ENCODE peak calls at places on chromosomes 7 and 10, in five cellular contexts. W is cardiac fibroblast, B is BJ, R is neuronal stem cell, D is bronchial epithelial cell. Y is an unnamed sample.

GRCh38 chr7:47649901-47650300 is 68.0 kb upstream of the TNS3 start:
- DNase-seq in W (no peak), B (no peak), R (no peak), D (no peak), Y (no peak)

GRCh38 chr10:86964061-86964846 is 4.0 kb upstream of the ADIRF start:
- DNase-seq in W (no peak), B (no peak), R (no peak), D (no peak), Y (no peak)

GRCh38 chr7:4015996-4016395 is 666.1 kb upstream of the FOXK1 start:
- DNase-seq in W (no peak), B (no peak), R (no peak), D (no peak), Y (no peak)

GRCh38 chr7:70703785-70704184 is 428.2 kb upstream of the GALNT17 start:
- DNase-seq in W (no peak), B (no peak), R (no peak), D (no peak), Y (no peak)

GRCh38 chr7:147483634-147484292 is 1106.8 kb upstream of the C7orf33 start:
- DNase-seq in W (peak; percentile 3), B (no peak), R (no peak), D (no peak), Y (no peak)

GRCh38 chr10:6211341-6212265 is 8.9 kb downstream of the PFKFB3 start:
- DNase-seq in W (peak; percentile 69), B (no peak), R (peak; percentile 56), D (no peak), Y (no peak)

GRCh38 chr10:132374176-132374575 is 22.8 kb upstream of the PWWP2B start:
- DNase-seq in W (no peak), B (no peak), R (no peak), D (no peak), Y (no peak)

GRCh38 chr10:114664127-114664526 is 6.1 kb upstream of the ABLIM1 start:
- DNase-seq in W (no peak), B (no peak), R (no peak), D (no peak), Y (no peak)

GRCh38 chr10:92931597-92931996 is 83.3 kb downstream of the EXOC6 start:
- DNase-seq in W (no peak), B (no peak), R (no peak), D (no peak), Y (no peak)

GRCh38 chr7:47653550-47654351 is 71.8 kb upstream of the TNS3 start:
- DNase-seq in W (peak; percentile 68), B (no peak), R (no peak), D (no peak), Y (no peak)

GRCh38 chr10:8017276-8017675 is 37.2 kb upstream of the GATA3 start:
- DNase-seq in W (peak; percentile 56), B (no peak), R (no peak), D (no peak), Y (no peak)

GRCh38 chr10:97659589-97659988 is 19.1 kb downstream of the PI4K2A start:
- DNase-seq in W (peak; percentile 77), B (peak; percentile 44), R (no peak), D (no peak), Y (no peak)

GRCh38 chr7:90825779-90826178 is 229.7 kb downstream of the CDK14 start:
- DNase-seq in W (peak; percentile 89), B (peak; percentile 88), R (no peak), D (no peak), Y (no peak)

GRCh38 chr10:122060250-122060649 is 71.3 kb downstream of the TACC2 start:
- DNase-seq in W (no peak), B (no peak), R (no peak), D (no peak), Y (no peak)

GRCh38 chr7:1712907-1713501 is 42.9 kb downstream of the ELFN1 start:
- DNase-seq in W (no peak), B (no peak), R (no peak), D (no peak), Y (no peak)

GRCh38 chr10:116162851-116163250 is 110.2 kb downstream of the GFRA1 start:
- DNase-seq in W (no peak), B (no peak), R (no peak), D (no peak), Y (no peak)

GRCh38 chr10:129622736-129623135 is 155.7 kb downstream of the MGMT start:
- DNase-seq in W (no peak), B (no peak), R (no peak), D (no peak), Y (no peak)

GRCh38 chr7:108307246-108307982 is 148.8 kb downstream of the NRCAM start:
- DNase-seq in W (no peak), B (no peak), R (no peak), D (no peak), Y (no peak)

GRCh38 chr10:80110986-80111385 is 21.5 kb upstream of the PLAC9 start:
- DNase-seq in W (peak; percentile 22), B (no peak), R (no peak), D (no peak), Y (no peak)

GRCh38 chr7:46301677-46302076 is 380.6 kb upstream of the IGFBP3 start:
- DNase-seq in W (peak; percentile 18), B (no peak), R (no peak), D (peak; percentile 58), Y (no peak)

GRCh38 chr10:86342111-86342863 is 24.3 kb downstream of the GRID1 start:
- DNase-seq in W (no peak), B (no peak), R (no peak), D (no peak), Y (no peak)

DNA sequence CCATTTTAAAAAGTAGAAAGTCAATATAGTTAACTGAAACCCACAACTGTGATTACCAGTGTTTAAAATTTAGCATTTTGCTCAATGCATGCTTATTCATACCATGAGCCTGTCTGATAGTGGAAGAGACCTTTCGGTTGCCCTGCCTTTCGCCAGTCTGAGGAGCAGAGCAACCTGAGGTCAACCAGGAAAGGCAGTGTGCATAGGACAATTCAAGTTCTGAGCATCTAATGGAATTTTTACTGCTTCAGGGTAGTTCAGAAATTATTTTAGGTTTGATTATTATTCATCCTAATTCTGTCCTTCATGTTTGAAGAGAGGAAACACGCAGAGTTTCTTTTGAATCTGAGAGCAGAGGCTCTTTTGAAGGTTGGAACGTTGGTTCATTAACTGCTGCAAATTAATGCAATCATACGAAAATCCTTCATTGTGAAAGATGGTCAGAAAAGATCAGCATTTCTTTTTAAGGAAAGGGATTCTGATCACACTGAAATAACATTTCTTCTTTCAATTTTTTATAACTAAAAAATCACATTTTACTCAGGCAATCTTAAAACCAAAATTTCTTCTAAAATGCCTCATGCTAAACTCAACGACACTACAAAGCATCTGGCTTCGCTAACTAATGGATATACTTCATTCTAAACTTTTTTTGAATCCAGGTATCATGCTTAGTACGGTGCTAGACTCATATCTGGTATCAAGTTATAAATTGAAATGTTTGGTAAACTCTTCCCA is 100.6 kb downstream of the CUBN start:
- DNase-seq in W (no peak), B (no peak), R (no peak), D (no peak), Y (no peak)
- H3K4me3 ChIP-seq in W (no peak overlapping the region), B (no peak overlapping the region), R (no peak overlapping the region), D (no peak overlapping the region), Y (no peak overlapping the region)

GRCh38 chr7:144853542-144853941 is 17.7 kb upstream of the TPK1 start:
- DNase-seq in W (no peak), B (no peak), R (no peak), D (peak; percentile 59), Y (no peak)
- H3K4me3 ChIP-seq in W (no peak overlapping the region), B (no peak overlapping the region), R (no peak overlapping the region), D (no peak overlapping the region), Y (no peak overlapping the region)

DNA sequence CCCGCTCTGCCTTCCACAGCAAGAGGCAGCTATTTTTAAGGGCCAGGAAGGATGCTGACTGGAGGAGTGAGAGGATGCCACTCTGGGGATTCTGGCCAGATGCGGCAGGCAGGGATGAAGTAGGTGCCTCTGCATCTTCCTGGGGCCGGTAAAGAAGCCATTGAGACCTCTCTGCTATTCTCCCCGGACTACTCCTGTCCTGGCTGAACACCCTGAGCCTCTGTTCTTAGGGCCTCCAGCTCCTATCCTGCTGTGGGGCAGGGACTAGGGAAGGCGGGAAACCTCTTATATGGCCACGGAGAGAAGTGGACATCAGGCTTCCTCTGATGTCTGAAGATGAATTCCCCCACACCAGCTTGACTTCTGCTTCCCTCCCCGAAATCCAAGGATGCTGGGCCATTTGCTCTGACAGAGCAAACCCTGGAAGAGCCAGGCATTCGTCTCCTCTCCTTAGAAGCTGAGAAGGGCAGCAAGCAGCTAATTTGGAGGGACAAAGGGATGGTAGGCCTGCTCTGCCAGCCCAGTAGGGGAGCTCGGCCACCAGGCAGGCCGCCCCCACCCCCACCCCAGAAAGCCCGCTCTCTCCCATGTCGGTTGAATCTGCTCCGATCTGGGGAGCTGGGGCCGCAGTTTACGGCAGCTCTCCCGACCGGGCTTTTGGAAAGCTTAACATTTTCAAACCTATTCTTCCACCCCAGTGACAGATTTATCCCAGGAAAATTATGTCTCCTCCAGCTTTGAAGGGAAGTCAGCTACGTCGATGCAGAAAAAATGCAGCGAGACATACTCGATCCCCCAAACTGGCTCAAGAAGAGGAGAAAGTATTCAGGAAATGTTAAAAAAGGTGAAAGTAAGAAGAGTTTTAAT is 2.8 kb downstream of the FGF8 start:
- DNase-seq in W (no peak), B (no peak), R (no peak), D (no peak), Y (no peak)
- H3K4me3 ChIP-seq in W (no peak overlapping the region), B (no peak overlapping the region), R (no peak overlapping the region), D (no peak overlapping the region), Y (no peak overlapping the region)

GRCh38 chr7:143381427-143382125 is 431 bp downstream of the ZYX start:
- DNase-seq in W (peak; percentile 90), B (peak; percentile 46), R (no peak), D (no peak), Y (no peak)

GRCh38 chr7:143380646-143381426 is at the start of gene ZYX:
- DNase-seq in W (peak; percentile 98), B (peak; percentile 69), R (peak; percentile 87), D (peak; percentile 74), Y (peak; percentile 56)

GRCh38 chr7:143382791-143383641 is 1.9 kb downstream of the ZYX start:
- DNase-seq in W (no peak), B (no peak), R (no peak), D (no peak), Y (no peak)

GRCh38 chr7:143383642-143383957 is 2.5 kb downstream of the ZYX start:
- DNase-seq in W (no peak), B (no peak), R (no peak), D (no peak), Y (no peak)

DNA sequence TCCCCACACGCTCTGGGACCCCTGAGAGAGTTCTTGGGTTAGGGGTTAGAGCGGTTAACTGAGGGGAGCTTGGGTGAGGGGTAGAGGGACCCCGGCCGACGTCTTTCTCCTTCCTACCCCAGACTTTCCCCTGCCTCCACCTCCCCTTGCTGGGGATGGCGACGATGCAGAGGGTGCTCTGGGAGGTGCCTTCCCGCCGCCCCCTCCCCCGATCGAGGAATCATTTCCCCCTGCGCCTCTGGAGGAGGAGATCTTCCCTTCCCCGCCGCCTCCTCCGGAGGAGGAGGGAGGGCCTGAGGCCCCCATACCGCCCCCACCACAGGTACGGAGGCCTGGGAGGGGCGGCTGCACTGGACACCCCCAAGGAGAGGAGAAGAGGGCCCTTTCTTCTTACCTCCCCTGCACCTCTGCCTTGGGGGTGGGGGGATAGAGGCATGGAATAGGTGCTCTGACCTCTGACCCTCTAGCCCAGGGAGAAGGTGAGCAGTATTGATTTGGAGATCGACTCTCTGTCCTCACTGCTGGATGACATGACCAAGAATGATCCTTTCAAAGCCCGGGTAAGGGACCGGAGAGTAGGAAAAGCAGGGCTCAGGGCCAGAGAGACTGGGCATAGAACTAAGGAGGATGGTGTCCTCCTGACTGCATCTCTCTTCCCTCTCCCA is 1.1 kb downstream of the ZYX start:
- DNase-seq in W (no peak), B (no peak), R (no peak), D (no peak), Y (no peak)
- H3K4me3 ChIP-seq in W (peak overlapping the region; percentile 86), B (peak overlapping the region; percentile 85), R (peak overlapping the region; percentile 94), D (peak overlapping the region; percentile 83), Y (peak overlapping the region; percentile 92)

GRCh38 chr10:49560526-49560925 is 21.6 kb upstream of the ERCC6 start:
- DNase-seq in W (no peak), B (no peak), R (no peak), D (no peak), Y (no peak)
- H3K4me3 ChIP-seq in W (no peak overlapping the region), B (no peak overlapping the region), R (no peak overlapping the region), D (no peak overlapping the region), Y (no peak overlapping the region)

Y was measured in kidney epithelial cell.